ENCODE peak calls at places on chromosomes 16 and 17, in five cellular contexts. L is HCT116, J is Panc1, R is GM12878, P is K562. D is an unnamed sample.

GRCh38 chr17:47288531-47289116 is 35.0 kb downstream of the ITGB3 start:
- DNase-seq in J (no peak), P (peak; percentile 98), L (no peak), R (no peak), D (no peak)

GRCh38 chr17:64157669-64158180 is 27.8 kb upstream of the ERN1 start:
- DNase-seq in P (no peak), R (no peak), L (no peak), J (no peak), D (no peak)

GRCh38 chr17:31699281-31699680 is 159.8 kb downstream of the COPRS start:
- DNase-seq in J (no peak), L (no peak), P (peak; percentile 62), R (no peak), D (no peak)

GRCh38 chr17:74863420-74864296 is 4.0 kb upstream of the GRIN2C start:
- DNase-seq in L (no peak), J (no peak), R (no peak), P (no peak), D (no peak)

GRCh38 chr17:42809250-42809649 is 10.6 kb downstream of the CNTD1 start:
- DNase-seq in R (no peak), J (no peak), P (no peak), L (no peak), D (no peak)

GRCh38 chr17:4599505-4600281 is 15.4 kb downstream of the SMTNL2 start:
- DNase-seq in L (no peak), J (no peak), R (no peak), P (peak; percentile 44), D (peak; percentile 62)

GRCh38 chr17:73551756-73552155 is 92.5 kb downstream of the SDK2 start:
- DNase-seq in P (no peak), J (no peak), R (no peak), L (peak; percentile 7), D (no peak)

GRCh38 chr17:41639492-41640473 is 15.4 kb upstream of the KRT17 start:
- DNase-seq in J (no peak), P (no peak), L (no peak), R (no peak), D (no peak)

GRCh38 chr16:84806256-84806889 is 13.4 kb upstream of the CRISPLD2 start:
- DNase-seq in J (peak; percentile 32), L (no peak), P (peak; percentile 75), R (peak; percentile 13), D (peak; percentile 86)

GRCh38 chr17:7281953-7282751 is 634 bp downstream of the SLC2A4 start:
- DNase-seq in R (no peak), J (no peak), P (peak; percentile 28), L (no peak), D (peak; percentile 71)

GRCh38 chr16:27721548-27722265 is 171.8 kb downstream of the KATNIP start:
- DNase-seq in R (no peak), P (peak; percentile 22), L (no peak), J (no peak), D (peak; percentile 63)

GRCh38 chr16:17082126-17082882 is 388.5 kb downstream of the XYLT1 start:
- DNase-seq in J (no peak), P (peak; percentile 32), L (no peak), R (no peak), D (no peak)

GRCh38 chr17:49959183-49959935 is 9.6 kb upstream of the DLX4 start:
- DNase-seq in L (peak; percentile 26), J (no peak), R (no peak), P (peak; percentile 30), D (no peak)

GRCh38 chr17:7408341-7408740 is 696 bp downstream of the NLGN2 start:
- DNase-seq in L (no peak), J (no peak), P (no peak), R (no peak), D (no peak)

GRCh38 chr17:78861229-78861628 is 20.6 kb upstream of the USP36 start:
- DNase-seq in L (no peak), P (no peak), J (no peak), R (no peak), D (no peak)

GRCh38 chr17:31068291-31068690 is 26.5 kb upstream of the NF1 start:
- DNase-seq in R (no peak), L (peak; percentile 40), J (no peak), P (peak; percentile 74), D (peak; percentile 8)

GRCh38 chr17:71764507-71764906 is 356.3 kb upstream of the SOX9 start:
- DNase-seq in P (no peak), R (no peak), L (peak; percentile 62), J (no peak), D (peak; percentile 24)

GRCh38 chr17:40025991-40026815 is 11.0 kb downstream of the CSF3 start:
- DNase-seq in R (no peak), P (no peak), J (no peak), L (no peak), D (no peak)

GRCh38 chr16:28923231-28923587 is 1.8 kb downstream of the RABEP2 start:
- DNase-seq in P (no peak), R (no peak), L (no peak), J (no peak), D (no peak)

GRCh38 chr16:8753411-8754054 is 43.9 kb downstream of the TMEM186 start:
- DNase-seq in R (no peak), P (no peak), J (no peak), L (no peak), D (no peak)

GRCh38 chr17:48596000-48596734 is 2.6 kb upstream of the HOXB5 start:
- DNase-seq in R (no peak), P (no peak), L (no peak), J (no peak), D (no peak)

GRCh38 chr17:74032222-74032621 is 171.3 kb upstream of the RPL38 start:
- DNase-seq in L (no peak), P (no peak), R (no peak), J (no peak), D (no peak)

GRCh38 chr17:73827627-73828241 is 183.5 kb upstream of the SDK2 start:
- DNase-seq in J (no peak), R (no peak), P (no peak), L (no peak), D (no peak)

GRCh38 chr17:1769826-1770477 is 8.1 kb downstream of the SERPINF1 start:
- DNase-seq in J (no peak), L (no peak), P (no peak), R (no peak), D (no peak)

GRCh38 chr17:1776328-1776727 is 14.5 kb downstream of the SERPINF1 start:
- DNase-seq in R (no peak), J (no peak), L (no peak), P (no peak), D (no peak)

GRCh38 chr17:1776857-1777256 is 15.0 kb downstream of the SERPINF1 start:
- DNase-seq in J (no peak), R (no peak), L (no peak), P (no peak), D (no peak)

GRCh38 chr17:1774390-1775176 is 12.7 kb downstream of the SERPINF1 start:
- DNase-seq in P (no peak), R (no peak), J (no peak), L (no peak), D (no peak)

DNA sequence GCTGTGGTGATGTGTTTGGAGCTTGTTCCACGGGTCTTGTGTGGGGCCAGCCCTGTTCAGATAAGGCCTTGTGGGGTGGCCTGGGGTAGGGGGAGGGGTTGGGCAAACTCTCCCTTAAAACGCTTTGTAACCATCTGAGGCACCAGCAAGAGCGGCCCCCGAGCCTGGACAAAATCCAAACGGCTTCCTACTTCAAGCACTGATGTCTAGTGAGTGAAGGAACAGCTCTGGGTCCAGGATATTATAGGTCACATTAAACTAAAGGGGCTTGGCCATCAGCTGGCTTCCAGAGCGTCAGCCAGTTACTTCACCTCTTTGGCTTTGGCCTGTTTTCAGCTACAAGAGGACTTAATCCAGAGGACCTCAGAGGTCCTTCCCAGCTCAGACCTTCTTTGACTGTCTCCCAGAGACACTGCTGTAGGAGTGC is 11.9 kb downstream of the SERPINF1 start:
- DNase-seq in J (no peak), R (no peak), L (no peak), P (peak; percentile 60), D (no peak)
- TF ChIP-seq SIN3A in J (no peak), R (no peak), L (no peak), P (no peak), D (no peak)

GRCh38 chr16:25151996-25152395 is 40.5 kb downstream of the LCMT1 start:
- DNase-seq in J (no peak), L (peak; percentile 87), R (no peak), P (no peak), D (no peak)

GRCh38 chr16:25157476-25157875 is 45.9 kb downstream of the LCMT1 start:
- DNase-seq in P (no peak), R (no peak), J (no peak), L (no peak), D (no peak)

GRCh38 chr16:25158401-25158800 is 46.9 kb downstream of the LCMT1 start:
- DNase-seq in L (no peak), J (no peak), P (no peak), R (no peak), D (no peak)

GRCh38 chr16:25161753-25162152 is 50.2 kb downstream of the LCMT1 start:
- DNase-seq in J (no peak), R (no peak), L (no peak), P (no peak), D (no peak)

DNA sequence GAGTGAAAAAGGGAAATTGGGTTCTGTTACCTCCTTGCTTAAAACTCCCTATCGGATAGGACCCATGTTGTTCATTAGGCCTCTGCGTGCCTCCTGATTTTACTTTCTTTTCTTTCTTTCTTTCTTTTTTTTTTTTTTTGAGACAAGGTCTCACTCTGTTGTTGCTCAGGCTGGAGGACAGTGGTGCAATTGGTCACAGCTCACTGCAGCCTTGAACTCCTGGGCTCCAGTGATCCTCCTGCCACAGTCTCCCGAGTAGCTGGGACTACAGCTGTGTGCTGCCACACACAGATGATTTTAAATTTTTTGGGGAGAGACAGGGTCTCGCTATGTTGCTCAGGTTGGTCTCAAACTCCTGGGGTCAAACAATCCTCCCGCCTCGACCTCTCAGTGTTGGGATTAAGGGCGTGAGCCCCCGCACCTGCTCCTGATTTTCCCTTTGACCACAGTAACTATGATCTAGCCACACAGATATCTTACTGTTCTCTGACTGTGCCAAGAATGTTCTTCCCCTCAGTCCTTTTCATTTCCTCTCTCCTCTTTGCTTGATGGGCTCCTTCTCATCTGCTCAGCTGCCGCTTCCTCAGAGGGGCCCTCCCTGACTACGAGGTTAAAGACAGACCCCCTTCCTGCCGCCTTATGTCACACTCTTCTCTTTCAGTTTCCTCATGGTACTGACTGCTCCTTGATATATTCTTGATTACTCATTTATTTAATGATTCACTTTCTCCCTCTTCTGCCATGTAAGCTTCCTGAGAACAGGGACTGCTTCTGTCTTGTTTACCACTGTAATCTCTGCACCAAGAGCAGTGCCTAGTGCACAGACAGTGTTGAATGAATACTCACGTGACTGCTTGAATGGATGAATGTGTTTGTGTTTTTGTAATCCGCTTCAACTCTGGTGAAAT is 44.3 kb downstream of the LCMT1 start:
- DNase-seq in R (no peak), J (no peak), L (no peak), P (no peak), D (no peak)
- TF ChIP-seq SIN3A in R (no peak), J (no peak), L (no peak), P (no peak), D (no peak)

GRCh38 chr16:88045820-88046303 is 94.6 kb downstream of the BANP start:
- DNase-seq in L (no peak), P (no peak), J (no peak), R (peak; percentile 86), D (no peak)
- TF ChIP-seq SIN3A in L (no peak), P (no peak), J (no peak), R (no peak), D (no peak)

DNA sequence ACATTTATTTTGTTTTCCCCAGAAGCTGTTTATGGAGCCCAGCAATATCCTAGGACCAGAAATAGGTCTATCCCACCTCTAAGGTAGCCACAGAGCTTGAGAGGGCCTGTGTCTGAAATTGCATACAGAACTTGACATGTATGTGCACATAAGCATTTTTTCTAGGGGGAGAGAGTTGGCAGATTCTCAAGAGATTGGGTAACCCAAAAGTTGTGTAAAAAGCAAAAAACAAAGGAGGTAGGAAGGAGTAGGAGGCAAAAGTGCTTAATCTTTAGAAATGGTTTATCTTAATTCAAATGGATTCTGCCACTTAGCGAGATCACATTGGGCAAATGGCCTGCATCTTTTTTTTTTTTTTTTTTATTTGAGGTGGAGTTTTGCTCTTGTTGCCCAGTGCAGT is 3.5 kb downstream of the PLK1 start:
- DNase-seq in P (no peak), J (no peak), L (no peak), R (no peak), D (no peak)
- TF ChIP-seq SIN3A in P (no peak), J (no peak), L (no peak), R (no peak), D (no peak)